ENCODE peak calls at places on chromosomes 2 and 18, in six cellular contexts. P is H9, S is hepatocyte, G is K562, R is kidney epithelial cell, F is activated B cell treated with CpG ODN at 0.5 μM for 24 hours. D is an unnamed sample.

GRCh38 chr2:138071720-138072719 is 107.7 kb downstream of the HNMT start:
- DNase-seq in P (no peak), S (peak), G (no peak), R (peak), F (no peak), D (peak)

GRCh38 chr2:230658877-230659652 is 53.6 kb upstream of the CAB39 start:
- DNase-seq in P (no peak), S (no peak), G (peak), R (no peak), F (no peak), D (no peak)

GRCh38 chr2:97951155-97951670 is 44.5 kb downstream of the TMEM131 start:
- DNase-seq in P (no peak), S (no peak), G (no peak), R (no peak), F (no peak), D (no peak)

GRCh38 chr2:26612522-26613240 is 28.5 kb downstream of the CIB4 start:
- DNase-seq in P (no peak), S (no peak), G (no peak), R (no peak), F (no peak), D (no peak)

GRCh38 chr2:191521608-191522208 is 156.2 kb upstream of the NABP1 start:
- DNase-seq in P (no peak), S (no peak), G (peak), R (no peak), F (no peak), D (no peak)

GRCh38 chr2:242012956-242013764 is 143.6 kb downstream of the RTP5 start:
- DNase-seq in P (no peak), S (no peak), G (no peak), R (no peak), F (no peak), D (no peak)

GRCh38 chr2:150100311-150100710 is 387.2 kb downstream of the RND3 start:
- DNase-seq in P (no peak), S (no peak), G (no peak), R (no peak), F (no peak), D (no peak)

GRCh38 chr2:144288428-144288827 is 231.5 kb downstream of the ZEB2 start:
- DNase-seq in P (no peak), S (no peak), G (no peak), R (no peak), F (no peak), D (no peak)

GRCh38 chr2:173051463-173051862 is 24.2 kb upstream of the MAP3K20 start:
- DNase-seq in P (no peak), S (no peak), G (no peak), R (no peak), F (no peak), D (no peak)

GRCh38 chr2:160345102-160345501 is 145.0 kb upstream of the ITGB6 start:
- DNase-seq in P (no peak), S (no peak), G (no peak), R (no peak), F (no peak), D (no peak)

GRCh38 chr18:78665644-78666043 is 314.0 kb upstream of the SALL3 start:
- DNase-seq in P (no peak), S (no peak), G (no peak), R (no peak), F (no peak), D (no peak)

GRCh38 chr2:80499095-80499494 is 194.5 kb upstream of the LRRTM1 start:
- DNase-seq in P (no peak), S (peak), G (no peak), R (no peak), F (no peak), D (no peak)

GRCh38 chr2:177882501-177882900 is 190.1 kb downstream of the PDE11A start:
- DNase-seq in P (no peak), S (no peak), G (no peak), R (no peak), F (no peak), D (no peak)

GRCh38 chr2:113105047-113105446 is 22.4 kb upstream of the IL1RN start:
- DNase-seq in P (no peak), S (no peak), G (peak), R (no peak), F (no peak), D (no peak)

GRCh38 chr18:25433590-25433989 is 81.6 kb upstream of the ZNF521 start:
- DNase-seq in P (no peak), S (no peak), G (no peak), R (no peak), F (no peak), D (no peak)

GRCh38 chr2:240597419-240598181 is 11.1 kb downstream of the CAPN10 start:
- DNase-seq in P (no peak), S (no peak), G (no peak), R (no peak), F (no peak), D (no peak)

GRCh38 chr2:101688266-101688665 is 9.2 kb upstream of the MAP4K4 start:
- DNase-seq in P (no peak), S (no peak), G (no peak), R (no peak), F (no peak), D (no peak)

GRCh38 chr18:79737426-79737825 is 57.8 kb downstream of the CTDP1 start:
- DNase-seq in P (no peak), S (no peak), G (no peak), R (no peak), F (no peak), D (no peak)

GRCh38 chr2:169018390-169018789 is 12.7 kb downstream of the ABCB11 start:
- DNase-seq in P (no peak), S (no peak), G (no peak), R (no peak), F (no peak), D (no peak)

GRCh38 chr2:225290723-225291400 is 108.6 kb upstream of the NYAP2 start:
- DNase-seq in P (no peak), S (no peak), G (no peak), R (no peak), F (no peak), D (no peak)

GRCh38 chr2:177118636-177119035 is 94.0 kb upstream of the HNRNPA3 start:
- DNase-seq in P (peak), S (peak), G (no peak), R (no peak), F (no peak), D (no peak)

GRCh38 chr2:105747997-105748396 is 3.3 kb downstream of the NCK2 start:
- DNase-seq in P (no peak), S (no peak), G (no peak), R (no peak), F (no peak), D (no peak)

GRCh38 chr18:56853961-56854360 is 202.8 kb downstream of the WDR7 start:
- DNase-seq in P (no peak), S (no peak), G (no peak), R (no peak), F (no peak), D (no peak)

GRCh38 chr2:241857041-241857541 is 1.6 kb downstream of the PDCD1 start:
- DNase-seq in P (no peak), S (no peak), G (no peak), R (no peak), F (no peak), D (no peak)

GRCh38 chr2:239131521-239131920 is 269.3 kb downstream of the HDAC4 start:
- DNase-seq in P (no peak), S (no peak), G (no peak), R (no peak), F (no peak), D (no peak)

GRCh38 chr2:217857624-217858506 is 144.9 kb downstream of the TNS1 start:
- DNase-seq in P (no peak), S (no peak), G (no peak), R (no peak), F (no peak), D (no peak)

GRCh38 chr2:7593286-7593685 is 676.1 kb downstream of the RNF144A start:
- DNase-seq in P (no peak), S (peak), G (peak), R (no peak), F (no peak), D (no peak)

GRCh38 chr2:65429799-65430514 is 2.4 kb downstream of the SPRED2 start:
- DNase-seq in P (no peak), S (peak), G (no peak), R (no peak), F (no peak), D (no peak)

GRCh38 chr2:65431417-65432226 is 777 bp downstream of the SPRED2 start:
- DNase-seq in P (peak), S (peak), G (no peak), R (no peak), F (peak), D (no peak)

GRCh38 chr2:65432227-65433190 is at the start of gene SPRED2:
- DNase-seq in P (peak), S (peak), G (peak), R (peak), F (peak), D (peak)

GRCh38 chr2:65427536-65427935 is 4.9 kb downstream of the SPRED2 start:
- DNase-seq in P (no peak), S (no peak), G (no peak), R (no peak), F (no peak), D (no peak)

DNA sequence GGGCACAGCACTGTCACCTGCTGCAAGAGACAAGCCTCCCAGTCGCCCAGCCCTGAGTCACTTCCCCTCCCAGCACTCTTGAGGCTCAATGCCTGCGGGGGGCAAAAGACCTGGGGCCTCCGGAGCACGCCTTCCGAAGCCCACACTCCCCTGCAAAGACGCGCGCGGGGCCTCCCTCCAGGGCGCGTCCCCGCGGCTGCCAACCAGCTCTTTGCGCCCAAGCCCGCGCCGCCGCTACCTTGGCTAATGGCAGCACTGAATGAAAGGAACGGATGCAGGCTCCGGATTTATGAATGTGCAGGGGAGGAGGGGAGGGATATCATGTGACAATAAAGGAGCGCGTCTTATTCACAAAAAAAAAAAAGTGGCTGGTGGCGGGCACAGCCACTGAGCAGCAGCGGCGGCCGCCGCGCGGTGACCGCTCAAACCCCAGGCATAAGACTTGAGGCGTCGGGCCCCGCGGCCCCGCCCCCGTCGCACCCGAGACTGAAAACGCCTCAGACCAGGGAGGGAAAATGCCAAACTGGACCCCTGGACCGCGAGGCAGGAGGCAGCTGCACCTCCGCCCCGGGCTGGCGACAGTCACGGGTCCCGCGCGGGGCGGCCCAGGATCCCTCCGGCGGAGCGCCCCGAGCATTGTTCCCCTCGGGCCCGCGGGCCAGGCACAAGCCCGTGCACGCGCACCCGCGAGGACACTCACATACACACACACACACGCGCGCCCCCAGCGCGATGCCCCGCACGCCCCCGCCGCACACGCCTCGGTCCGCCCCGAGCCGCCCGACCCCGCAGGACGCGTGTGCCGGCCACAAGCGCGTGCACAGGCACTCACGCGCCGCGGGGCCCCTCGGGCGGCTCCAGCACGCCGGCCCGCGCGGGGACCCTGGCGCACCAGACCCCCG is 1.6 kb downstream of the SPRED2 start:
- DNase-seq in P (peak), S (peak), G (peak), R (no peak), F (peak), D (no peak)
- TF ChIP-seq CTCF in P (no peak), S (no peak), G (no peak), R (no peak), F (no peak), D (no peak)

DNA sequence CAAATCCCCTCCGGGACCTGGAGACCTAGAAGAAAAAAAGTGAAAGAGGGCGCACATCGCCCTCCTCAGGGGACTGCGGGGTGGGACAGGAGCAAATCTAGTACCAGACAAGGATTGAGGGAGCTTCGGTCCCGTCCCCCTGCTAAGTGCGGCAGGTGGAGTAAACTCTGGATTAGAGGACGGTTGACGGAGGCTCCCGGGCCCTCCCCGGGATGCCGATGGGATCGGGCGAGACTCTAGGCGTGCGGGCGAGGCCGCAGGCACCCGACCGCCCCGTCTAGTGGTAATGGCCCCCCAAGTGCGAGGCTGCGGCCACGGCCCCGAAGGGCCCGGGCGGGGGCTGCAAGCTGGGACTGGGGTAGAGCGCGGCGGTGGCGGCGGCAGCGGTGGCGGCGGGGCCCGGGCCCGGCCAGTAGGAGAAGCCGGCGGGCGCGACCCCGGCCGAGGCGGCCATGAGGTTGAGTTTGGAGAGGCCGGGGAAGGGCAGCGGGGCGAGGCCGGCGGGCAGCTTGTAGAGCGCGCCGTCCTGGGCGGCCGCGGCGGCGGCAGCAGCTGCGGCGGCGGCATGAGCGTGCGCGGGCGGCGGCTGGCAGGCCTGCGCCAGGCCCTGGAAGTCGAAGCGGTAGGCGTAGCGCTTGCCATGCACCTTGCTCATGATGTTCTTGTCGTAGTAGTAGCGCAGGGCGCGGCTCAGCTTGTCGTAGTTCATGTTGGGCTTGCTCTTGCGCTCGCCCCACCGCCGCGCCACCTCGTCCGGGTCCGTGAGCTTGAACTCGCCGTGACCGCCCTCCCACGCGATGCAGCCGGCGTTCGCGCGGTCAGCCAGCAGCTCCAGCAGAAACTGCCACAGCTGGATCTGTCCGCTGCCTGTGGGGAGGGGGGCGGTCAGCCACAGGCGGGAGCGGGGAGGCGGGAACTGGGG is 3.3 kb downstream of the FEV start:
- DNase-seq in P (peak), S (peak), G (no peak), R (no peak), F (peak), D (peak)
- TF ChIP-seq CTCF in P (peak), S (no peak), G (no peak), R (no peak), F (no peak), D (peak)

GRCh38 chr2:65630643-65631042 is 198.2 kb upstream of the SPRED2 start:
- DNase-seq in P (no peak), S (peak), G (no peak), R (no peak), F (no peak), D (no peak)

GRCh38 chr2:65626831-65627230 is 194.4 kb upstream of the SPRED2 start:
- DNase-seq in P (no peak), S (no peak), G (no peak), R (no peak), F (no peak), D (no peak)

GRCh38 chr2:65625982-65626381 is 193.6 kb upstream of the SPRED2 start:
- DNase-seq in P (no peak), S (no peak), G (no peak), R (no peak), F (no peak), D (no peak)

GRCh38 chr2:65622951-65623525 is 190.6 kb upstream of the SPRED2 start:
- DNase-seq in P (no peak), S (no peak), G (no peak), R (no peak), F (no peak), D (no peak)

DNA sequence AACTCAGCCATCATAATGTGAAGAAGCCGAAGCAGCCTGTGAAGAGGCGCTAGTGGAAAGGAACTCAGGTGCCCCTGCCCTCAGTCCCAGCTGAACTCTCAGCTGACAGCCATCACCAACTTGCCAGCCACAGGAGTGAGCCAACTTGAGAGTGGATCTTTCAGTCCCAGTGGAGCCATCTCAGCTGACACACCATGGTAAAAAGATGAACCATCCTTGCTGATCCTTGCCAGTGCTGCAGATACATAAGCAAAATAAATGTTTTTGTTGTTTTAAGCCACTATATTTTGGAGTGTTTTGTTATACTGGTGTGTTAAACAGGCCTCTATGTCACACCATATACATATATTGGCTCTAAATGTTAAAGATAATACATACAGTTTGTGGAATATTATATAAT is 195.8 kb upstream of the SPRED2 start:
- DNase-seq in P (no peak), S (no peak), G (no peak), R (no peak), F (no peak), D (no peak)
- TF ChIP-seq CTCF in P (no peak), S (no peak), G (no peak), R (no peak), F (no peak), D (no peak)

GRCh38 chr2:9994462-9994861 is 43.0 kb downstream of the GRHL1 start:
- DNase-seq in P (no peak), S (no peak), G (no peak), R (no peak), F (no peak), D (no peak)

GRCh38 chr2:9995059-9995458 is 43.6 kb downstream of the GRHL1 start:
- DNase-seq in P (no peak), S (no peak), G (no peak), R (no peak), F (no peak), D (no peak)

GRCh38 chr2:9991829-9992273 is 40.4 kb downstream of the GRHL1 start:
- DNase-seq in P (no peak), S (no peak), G (no peak), R (no peak), F (no peak), D (no peak)

GRCh38 chr2:9991221-9991620 is 39.7 kb downstream of the GRHL1 start:
- DNase-seq in P (no peak), S (peak), G (no peak), R (no peak), F (no peak), D (no peak)

DNA sequence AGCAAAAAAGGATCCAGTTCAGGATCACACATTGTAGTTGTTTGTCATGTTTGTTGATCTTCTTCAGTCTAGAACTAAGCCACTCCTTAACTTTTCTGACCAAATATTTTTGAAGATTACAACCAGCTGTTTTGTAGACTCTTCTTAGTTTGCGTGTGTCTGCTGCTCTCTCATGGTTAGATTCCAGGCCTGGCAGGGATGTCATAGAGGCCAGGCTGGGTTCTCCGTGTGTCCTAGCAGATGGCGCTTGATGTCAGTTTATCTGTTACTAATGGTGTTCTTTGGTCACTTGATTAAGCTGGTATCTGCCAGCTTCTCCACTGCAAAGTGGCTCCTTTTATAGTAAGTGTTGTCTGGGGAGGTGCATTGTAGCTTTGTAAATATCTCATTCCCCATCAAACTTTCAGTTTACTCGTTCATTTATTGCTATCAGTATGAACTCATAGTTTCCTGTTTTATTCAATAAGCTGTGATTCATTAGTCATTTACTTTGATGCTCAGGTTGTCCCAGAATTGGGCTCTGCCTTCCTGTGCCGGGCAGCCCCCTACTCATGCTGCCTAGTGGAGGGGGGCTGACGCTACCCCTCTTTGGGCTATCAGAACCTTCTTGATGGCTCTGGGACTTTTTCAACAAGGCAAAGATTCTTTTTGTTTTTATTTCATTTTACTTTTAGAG is 42.1 kb downstream of the GRHL1 start:
- DNase-seq in P (no peak), S (no peak), G (no peak), R (no peak), F (no peak), D (no peak)
- TF ChIP-seq CTCF in P (no peak), S (peak), G (no peak), R (no peak), F (no peak), D (peak)

GRCh38 chr18:14089781-14090180 is 42.5 kb downstream of the ZNF519 start:
- DNase-seq in P (no peak), S (no peak), G (no peak), R (no peak), F (no peak), D (no peak)

GRCh38 chr18:14086459-14087231 is 45.6 kb downstream of the ZNF519 start:
- DNase-seq in P (peak), S (peak), G (peak), R (no peak), F (no peak), D (peak)

GRCh38 chr18:14085770-14086458 is 46.3 kb downstream of the ZNF519 start:
- DNase-seq in P (no peak), S (no peak), G (no peak), R (no peak), F (no peak), D (no peak)

GRCh38 chr18:14092625-14093361 is 39.4 kb downstream of the ZNF519 start:
- DNase-seq in P (no peak), S (peak), G (no peak), R (no peak), F (no peak), D (no peak)

GRCh38 chr18:14089176-14089575 is 43.1 kb downstream of the ZNF519 start:
- DNase-seq in P (no peak), S (no peak), G (no peak), R (no peak), F (no peak), D (no peak)
- TF ChIP-seq CTCF in P (no peak), S (no peak), G (no peak), R (no peak), F (no peak), D (no peak)

GRCh38 chr2:222318026-222318711 is 19.4 kb upstream of the PAX3 start:
- DNase-seq in P (peak), S (peak), G (no peak), R (peak), F (peak), D (no peak)
- TF ChIP-seq CTCF in P (peak), S (peak), G (no peak), R (peak), F (no peak), D (peak)